ENCODE peak calls at places on chromosomes 2 and 18, in nine cellular contexts. One of them, this sample, is unnamed.

GRCh38 chr2:127675335-127676261 is at the start of gene LIMS2:
- DNase-seq in HT1080: no peak
- DNase-seq in LoVo: peak; percentile 16
- DNase-seq in CD4-positive, CD25-positive, alpha-beta regulatory T cell: no peak
- DNase-seq in fibroblast of mammary gland: peak; percentile 33
- DNase-seq in stimulated activated CD8-positive, alpha-beta memory T cell treated with anti-CD3 and anti-CD28 coated beads, Interleukin-15, amount 100 ng/mL, for 1 hour: no peak
- DNase-seq in CD8-positive, alpha-beta memory T cell: no peak
- DNase-seq in left cardiac atrium: peak; percentile 71
- DNase-seq in activated gamma-delta T cell treated with Interleukin-2 at 50 U/mL for 16 hours: no peak
- DNase-seq in this sample: no peak

GRCh38 chr2:10427568-10427975 is 20.6 kb downstream of the ODC1 start:
- DNase-seq in HT1080: no peak
- DNase-seq in LoVo: no peak
- DNase-seq in CD4-positive, CD25-positive, alpha-beta regulatory T cell: no peak
- DNase-seq in fibroblast of mammary gland: no peak
- DNase-seq in stimulated activated CD8-positive, alpha-beta memory T cell treated with anti-CD3 and anti-CD28 coated beads, Interleukin-15, amount 100 ng/mL, for 1 hour: no peak
- DNase-seq in CD8-positive, alpha-beta memory T cell: no peak
- DNase-seq in left cardiac atrium: no peak
- DNase-seq in activated gamma-delta T cell treated with Interleukin-2 at 50 U/mL for 16 hours: no peak
- DNase-seq in this sample: no peak

GRCh38 chr2:108575132-108575966 is 41.1 kb downstream of the LIMS1 start:
- DNase-seq in HT1080: peak; percentile 70
- DNase-seq in LoVo: no peak
- DNase-seq in CD4-positive, CD25-positive, alpha-beta regulatory T cell: no peak
- DNase-seq in fibroblast of mammary gland: peak; percentile 81
- DNase-seq in stimulated activated CD8-positive, alpha-beta memory T cell treated with anti-CD3 and anti-CD28 coated beads, Interleukin-15, amount 100 ng/mL, for 1 hour: no peak
- DNase-seq in CD8-positive, alpha-beta memory T cell: no peak
- DNase-seq in left cardiac atrium: no peak
- DNase-seq in activated gamma-delta T cell treated with Interleukin-2 at 50 U/mL for 16 hours: no peak
- DNase-seq in this sample: no peak

GRCh38 chr2:195364015-195364965 is 292.7 kb upstream of the SLC39A10 start:
- DNase-seq in HT1080: peak; percentile 60
- DNase-seq in LoVo: peak; percentile 9
- DNase-seq in CD4-positive, CD25-positive, alpha-beta regulatory T cell: no peak
- DNase-seq in fibroblast of mammary gland: peak; percentile 60
- DNase-seq in stimulated activated CD8-positive, alpha-beta memory T cell treated with anti-CD3 and anti-CD28 coated beads, Interleukin-15, amount 100 ng/mL, for 1 hour: no peak
- DNase-seq in CD8-positive, alpha-beta memory T cell: no peak
- DNase-seq in left cardiac atrium: no peak
- DNase-seq in activated gamma-delta T cell treated with Interleukin-2 at 50 U/mL for 16 hours: no peak
- DNase-seq in this sample: no peak

GRCh38 chr2:39484206-39484605 is 47.1 kb upstream of the MAP4K3 start:
- DNase-seq in HT1080: no peak
- DNase-seq in LoVo: no peak
- DNase-seq in CD4-positive, CD25-positive, alpha-beta regulatory T cell: no peak
- DNase-seq in fibroblast of mammary gland: no peak
- DNase-seq in stimulated activated CD8-positive, alpha-beta memory T cell treated with anti-CD3 and anti-CD28 coated beads, Interleukin-15, amount 100 ng/mL, for 1 hour: no peak
- DNase-seq in CD8-positive, alpha-beta memory T cell: no peak
- DNase-seq in left cardiac atrium: peak; percentile 37
- DNase-seq in activated gamma-delta T cell treated with Interleukin-2 at 50 U/mL for 16 hours: no peak
- DNase-seq in this sample: no peak

GRCh38 chr2:195017890-195018289 is 639.1 kb upstream of the SLC39A10 start:
- DNase-seq in HT1080: no peak
- DNase-seq in LoVo: no peak
- DNase-seq in CD4-positive, CD25-positive, alpha-beta regulatory T cell: no peak
- DNase-seq in fibroblast of mammary gland: no peak
- DNase-seq in stimulated activated CD8-positive, alpha-beta memory T cell treated with anti-CD3 and anti-CD28 coated beads, Interleukin-15, amount 100 ng/mL, for 1 hour: no peak
- DNase-seq in CD8-positive, alpha-beta memory T cell: no peak
- DNase-seq in left cardiac atrium: no peak
- DNase-seq in activated gamma-delta T cell treated with Interleukin-2 at 50 U/mL for 16 hours: no peak
- DNase-seq in this sample: no peak

GRCh38 chr2:69946351-69947077 is 14.9 kb downstream of the ASPRV1 start:
- DNase-seq in HT1080: peak; percentile 85
- DNase-seq in LoVo: peak; percentile 35
- DNase-seq in CD4-positive, CD25-positive, alpha-beta regulatory T cell: peak; percentile 58
- DNase-seq in fibroblast of mammary gland: peak; percentile 64
- DNase-seq in stimulated activated CD8-positive, alpha-beta memory T cell treated with anti-CD3 and anti-CD28 coated beads, Interleukin-15, amount 100 ng/mL, for 1 hour: peak; percentile 27
- DNase-seq in CD8-positive, alpha-beta memory T cell: peak; percentile 74
- DNase-seq in left cardiac atrium: no peak
- DNase-seq in activated gamma-delta T cell treated with Interleukin-2 at 50 U/mL for 16 hours: peak; percentile 62
- DNase-seq in this sample: peak; percentile 39

GRCh38 chr18:76699923-76700322 is 122.4 kb upstream of the ZNF236 start:
- DNase-seq in HT1080: no peak
- DNase-seq in LoVo: no peak
- DNase-seq in CD4-positive, CD25-positive, alpha-beta regulatory T cell: no peak
- DNase-seq in fibroblast of mammary gland: peak; percentile 56
- DNase-seq in stimulated activated CD8-positive, alpha-beta memory T cell treated with anti-CD3 and anti-CD28 coated beads, Interleukin-15, amount 100 ng/mL, for 1 hour: no peak
- DNase-seq in CD8-positive, alpha-beta memory T cell: no peak
- DNase-seq in left cardiac atrium: no peak
- DNase-seq in activated gamma-delta T cell treated with Interleukin-2 at 50 U/mL for 16 hours: no peak
- DNase-seq in this sample: no peak

GRCh38 chr2:17331636-17332035 is 186.6 kb downstream of the RAD51AP2 start:
- DNase-seq in HT1080: no peak
- DNase-seq in LoVo: no peak
- DNase-seq in CD4-positive, CD25-positive, alpha-beta regulatory T cell: no peak
- DNase-seq in fibroblast of mammary gland: no peak
- DNase-seq in stimulated activated CD8-positive, alpha-beta memory T cell treated with anti-CD3 and anti-CD28 coated beads, Interleukin-15, amount 100 ng/mL, for 1 hour: no peak
- DNase-seq in CD8-positive, alpha-beta memory T cell: no peak
- DNase-seq in left cardiac atrium: no peak
- DNase-seq in activated gamma-delta T cell treated with Interleukin-2 at 50 U/mL for 16 hours: no peak
- DNase-seq in this sample: no peak